ENCODE peak calls at places on chromosome 17, in six cellular contexts. X is lung, Y is NCI-H1105 treated with DMSO at 0.1 percent for 48 hours, V is non-pigmented ciliary epithelial cell, O is GM10248, Q is NCI-H345. P is an unnamed sample.

GRCh38 chr17:4150106-4150505 is 7.1 kb downstream of the CYB5D2 start:
- DNase-seq in X (no peak), V (no peak), Y (no peak), Q (no peak), O (no peak), P (peak; percentile 4)

GRCh38 chr17:7889166-7889584 is 586 bp downstream of the CHD3 start:
- DNase-seq in O (no peak), Q (peak; percentile 87), Y (peak; percentile 98), V (no peak), X (peak; percentile 98), P (peak; percentile 79)

GRCh38 chr17:37541880-37542675 is 52.4 kb downstream of the DUSP14 start:
- DNase-seq in Y (no peak), O (no peak), V (peak; percentile 36), Q (no peak), X (no peak), P (peak; percentile 84)

GRCh38 chr17:49603720-49604119 is 28.0 kb downstream of the NXPH3 start:
- DNase-seq in Y (no peak), O (no peak), X (no peak), V (no peak), Q (no peak), P (no peak)

GRCh38 chr17:58377661-58378060 is 25.7 kb upstream of the SUPT4H1 start:
- DNase-seq in V (no peak), Q (no peak), O (no peak), X (no peak), Y (no peak), P (no peak)

GRCh38 chr17:17439971-17440843 is 36.6 kb upstream of the MED9 start:
- DNase-seq in Y (peak; percentile 96), X (peak; percentile 79), Q (peak; percentile 91), V (no peak), O (peak; percentile 79), P (peak; percentile 53)

GRCh38 chr17:30031214-30031869 is 85.3 kb upstream of the NSRP1 start:
- DNase-seq in O (peak; percentile 18), Y (no peak), Q (no peak), X (no peak), V (no peak), P (peak; percentile 1)

GRCh38 chr17:41907185-41907556 is 11.6 kb downstream of the ACLY start:
- DNase-seq in Q (no peak), O (no peak), Y (no peak), X (no peak), V (peak; percentile 36), P (peak; percentile 78)

GRCh38 chr17:47704781-47705180 is 10.8 kb downstream of the TBKBP1 start:
- DNase-seq in Q (no peak), V (no peak), O (no peak), X (no peak), Y (no peak), P (no peak)

GRCh38 chr17:48831549-48831883 is 681 bp downstream of the CALCOCO2 start:
- DNase-seq in V (no peak), X (no peak), Y (no peak), O (no peak), Q (no peak), P (no peak)

GRCh38 chr17:64085650-64086005 is 44.3 kb downstream of the ERN1 start:
- DNase-seq in V (no peak), X (no peak), Q (no peak), O (no peak), Y (no peak), P (no peak)

GRCh38 chr17:32769846-32770245 is 107.1 kb downstream of the MYO1D start:
- DNase-seq in X (no peak), O (no peak), Q (no peak), V (no peak), Y (peak; percentile 22), P (no peak)

GRCh38 chr17:12463102-12463501 is 202.6 kb upstream of the MYOCD start:
- DNase-seq in V (no peak), Q (no peak), Y (no peak), O (no peak), X (no peak), P (peak; percentile 55)

GRCh38 chr17:48037036-48037881 is at the start of gene COPZ2:
- DNase-seq in V (no peak), X (peak; percentile 63), Y (no peak), Q (no peak), O (peak; percentile 63), P (peak; percentile 47)

GRCh38 chr17:29607557-29608195 is 14.7 kb downstream of the ANKRD13B start:
- DNase-seq in X (no peak), Y (no peak), O (no peak), Q (no peak), V (no peak), P (no peak)

GRCh38 chr17:45861185-45861584 is 16.5 kb downstream of the SPPL2C start:
- DNase-seq in X (no peak), O (no peak), V (no peak), Y (no peak), Q (no peak), P (no peak)

GRCh38 chr17:19718041-19718612 is 1.7 kb upstream of the SLC47A2 start:
- DNase-seq in O (no peak), Y (no peak), X (no peak), V (no peak), Q (no peak), P (no peak)

GRCh38 chr17:64055183-64056142 is 35.0 kb upstream of the ICAM2 start:
- DNase-seq in O (no peak), X (no peak), Y (no peak), Q (no peak), V (no peak), P (no peak)

GRCh38 chr17:17514993-17515920 is 19.1 kb upstream of the RASD1 start:
- DNase-seq in X (no peak), O (no peak), V (peak; percentile 73), Q (no peak), Y (no peak), P (peak; percentile 41)

GRCh38 chr17:72613411-72614292 is 478.8 kb downstream of the SLC39A11 start:
- DNase-seq in Y (no peak), V (no peak), O (no peak), Q (no peak), X (no peak), P (peak; percentile 49)

GRCh38 chr17:48261297-48261880 is 153.8 kb downstream of the SNX11 start:
- DNase-seq in Y (peak; percentile 14), V (no peak), Q (no peak), X (no peak), O (no peak), P (no peak)

GRCh38 chr17:32575865-32576264 is 89.1 kb downstream of the CDK5R1 start:
- DNase-seq in O (no peak), V (no peak), Q (no peak), Y (no peak), X (no peak), P (no peak)

GRCh38 chr17:81417879-81418709 is 22.8 kb downstream of the BAHCC1 start:
- DNase-seq in V (no peak), X (no peak), Q (no peak), O (no peak), Y (no peak), P (no peak)

GRCh38 chr17:50219939-50220465 is 18.6 kb upstream of the COL1A1 start:
- DNase-seq in V (no peak), Y (no peak), X (no peak), Q (no peak), O (no peak), P (peak; percentile 59)

GRCh38 chr17:17492562-17492961 is 3.6 kb downstream of the RASD1 start:
- DNase-seq in V (no peak), X (no peak), Q (no peak), O (no peak), Y (no peak), P (no peak)

P was measured in iris pigment epithelial cell.